ENCODE peak calls at places on chromosomes 11 and 22, in five cellular contexts. One of them, this sample, is unnamed.

GRCh38 chr11:63713776-63714175 is 32.5 kb downstream of the RTN3 start:
- DNase-seq in transverse colon: no peak
- DNase-seq in epithelial cell of proximal tubule: no peak
- DNase-seq in brain microvascular endothelial cell: no peak
- DNase-seq in prostate gland: no peak
- DNase-seq in this sample: no peak

GRCh38 chr22:49929553-49929979 is 11.1 kb downstream of the CRELD2 start:
- DNase-seq in transverse colon: peak; percentile 78
- DNase-seq in epithelial cell of proximal tubule: no peak
- DNase-seq in brain microvascular endothelial cell: no peak
- DNase-seq in prostate gland: no peak
- DNase-seq in this sample: no peak

GRCh38 chr11:7543302-7543701 is 29.5 kb downstream of the PPFIBP2 start:
- DNase-seq in transverse colon: no peak
- DNase-seq in prostate gland: no peak
- DNase-seq in brain microvascular endothelial cell: no peak
- DNase-seq in epithelial cell of proximal tubule: no peak
- DNase-seq in this sample: no peak

GRCh38 chr11:106399075-106399500 is 321.6 kb downstream of the AASDHPPT start:
- DNase-seq in brain microvascular endothelial cell: peak; percentile 98
- DNase-seq in prostate gland: no peak
- DNase-seq in transverse colon: no peak
- DNase-seq in epithelial cell of proximal tubule: peak; percentile 97
- DNase-seq in this sample: peak; percentile 91

GRCh38 chr22:41831383-41831782 is 1.5 kb upstream of the SREBF2 start:
- DNase-seq in prostate gland: no peak
- DNase-seq in brain microvascular endothelial cell: no peak
- DNase-seq in transverse colon: no peak
- DNase-seq in epithelial cell of proximal tubule: no peak
- DNase-seq in this sample: no peak

GRCh38 chr22:37996515-37997246 is 12.3 kb upstream of the SOX10 start:
- DNase-seq in transverse colon: no peak
- DNase-seq in prostate gland: no peak
- DNase-seq in epithelial cell of proximal tubule: no peak
- DNase-seq in brain microvascular endothelial cell: no peak
- DNase-seq in this sample: no peak

GRCh38 chr11:47399860-47400812 is 8.3 kb upstream of the SLC39A13 start:
- DNase-seq in transverse colon: peak; percentile 47
- DNase-seq in prostate gland: no peak
- DNase-seq in brain microvascular endothelial cell: no peak
- DNase-seq in epithelial cell of proximal tubule: no peak
- DNase-seq in this sample: no peak

GRCh38 chr11:133240908-133241307 is 291.4 kb downstream of the OPCML start:
- DNase-seq in brain microvascular endothelial cell: no peak
- DNase-seq in epithelial cell of proximal tubule: no peak
- DNase-seq in prostate gland: no peak
- DNase-seq in transverse colon: no peak
- DNase-seq in this sample: no peak

GRCh38 chr11:9943346-9944110 is 279.7 kb downstream of the SWAP70 start:
- DNase-seq in transverse colon: no peak
- DNase-seq in brain microvascular endothelial cell: peak; percentile 59
- DNase-seq in epithelial cell of proximal tubule: peak; percentile 15
- DNase-seq in prostate gland: no peak
- DNase-seq in this sample: no peak
- TF ChIP-seq CTCF in transverse colon: no peak
- TF ChIP-seq CTCF in brain microvascular endothelial cell: no peak
- TF ChIP-seq CTCF in epithelial cell of proximal tubule: no peak
- TF ChIP-seq CTCF in prostate gland: no peak
- TF ChIP-seq CTCF in this sample: no peak

GRCh38 chr22:43442386-43443060 is 30.7 kb downstream of the MPPED1 start:
- DNase-seq in prostate gland: no peak
- DNase-seq in epithelial cell of proximal tubule: no peak
- DNase-seq in transverse colon: no peak
- DNase-seq in brain microvascular endothelial cell: no peak
- DNase-seq in this sample: no peak
- TF ChIP-seq CTCF in prostate gland: no peak
- TF ChIP-seq CTCF in epithelial cell of proximal tubule: no peak
- TF ChIP-seq CTCF in transverse colon: no peak
- TF ChIP-seq CTCF in brain microvascular endothelial cell: no peak
- TF ChIP-seq CTCF in this sample: no peak

GRCh38 chr22:36328635-36329216 is 59.0 kb downstream of the MYH9 start:
- DNase-seq in transverse colon: peak; percentile 56
- DNase-seq in prostate gland: peak; percentile 61
- DNase-seq in brain microvascular endothelial cell: peak; percentile 88
- DNase-seq in epithelial cell of proximal tubule: peak; percentile 94
- DNase-seq in this sample: no peak

GRCh38 chr22:36329217-36330078 is 58.3 kb downstream of the MYH9 start:
- DNase-seq in epithelial cell of proximal tubule: peak; percentile 94
- DNase-seq in brain microvascular endothelial cell: peak; percentile 92
- DNase-seq in transverse colon: peak; percentile 60
- DNase-seq in prostate gland: peak; percentile 94
- DNase-seq in this sample: no peak

GRCh38 chr22:36330127-36330526 is 57.6 kb downstream of the MYH9 start:
- DNase-seq in prostate gland: no peak
- DNase-seq in transverse colon: no peak
- DNase-seq in brain microvascular endothelial cell: no peak
- DNase-seq in epithelial cell of proximal tubule: no peak
- DNase-seq in this sample: no peak

GRCh38 chr22:36326178-36327161 is 61.3 kb downstream of the MYH9 start:
- DNase-seq in prostate gland: no peak
- DNase-seq in transverse colon: no peak
- DNase-seq in epithelial cell of proximal tubule: no peak
- DNase-seq in brain microvascular endothelial cell: no peak
- DNase-seq in this sample: no peak

DNA sequence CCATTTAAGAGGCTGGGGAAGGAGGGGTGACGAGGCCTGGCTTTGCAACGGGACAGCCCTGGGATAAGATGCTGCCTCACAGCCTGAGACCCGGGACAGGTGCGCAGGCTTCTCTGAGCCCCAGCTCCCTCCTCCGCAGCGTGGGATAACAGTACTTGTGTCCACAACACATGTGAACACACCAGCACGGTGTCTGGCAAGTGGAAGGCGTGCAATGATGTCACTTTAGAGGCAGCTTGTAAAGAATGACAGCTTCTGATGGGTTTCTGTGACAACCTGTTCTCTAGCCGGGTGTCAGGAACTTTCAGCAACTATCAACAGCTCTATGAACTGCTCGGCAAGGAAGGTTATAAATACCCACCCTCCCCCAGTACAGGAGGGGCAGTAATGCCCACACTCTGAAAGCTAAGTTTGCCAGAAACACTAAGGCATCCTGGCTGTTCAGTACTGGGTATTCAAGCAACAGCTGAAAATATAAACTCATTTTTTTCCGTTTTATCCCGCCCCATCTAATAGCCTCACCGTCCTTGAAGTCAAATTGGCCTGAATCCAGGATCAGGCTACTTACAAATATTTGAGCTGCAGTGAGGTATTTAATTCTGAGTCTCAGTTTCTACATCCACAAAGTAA is 59.7 kb downstream of the MYH9 start:
- DNase-seq in prostate gland: peak; percentile 72
- DNase-seq in epithelial cell of proximal tubule: no peak
- DNase-seq in transverse colon: no peak
- DNase-seq in brain microvascular endothelial cell: no peak
- DNase-seq in this sample: no peak
- TF ChIP-seq CTCF in prostate gland: no peak
- TF ChIP-seq CTCF in epithelial cell of proximal tubule: no peak
- TF ChIP-seq CTCF in transverse colon: no peak
- TF ChIP-seq CTCF in brain microvascular endothelial cell: no peak
- TF ChIP-seq CTCF in this sample: no peak

GRCh38 chr11:113874096-113874919 is 1.1 kb downstream of the USP28 start:
- DNase-seq in transverse colon: no peak
- DNase-seq in epithelial cell of proximal tubule: no peak
- DNase-seq in brain microvascular endothelial cell: no peak
- DNase-seq in prostate gland: no peak
- DNase-seq in this sample: no peak

GRCh38 chr11:113876074-113876797 is 864 bp upstream of the USP28 start:
- DNase-seq in transverse colon: peak; percentile 12
- DNase-seq in epithelial cell of proximal tubule: no peak
- DNase-seq in prostate gland: no peak
- DNase-seq in brain microvascular endothelial cell: no peak
- DNase-seq in this sample: no peak

GRCh38 chr11:113873241-113873626 is 2.1 kb downstream of the USP28 start:
- DNase-seq in epithelial cell of proximal tubule: no peak
- DNase-seq in brain microvascular endothelial cell: peak; percentile 58
- DNase-seq in prostate gland: no peak
- DNase-seq in transverse colon: no peak
- DNase-seq in this sample: no peak

GRCh38 chr11:113875414-113876073 is at the start of gene USP28:
- DNase-seq in epithelial cell of proximal tubule: peak; percentile 39
- DNase-seq in brain microvascular endothelial cell: peak; percentile 94
- DNase-seq in transverse colon: peak; percentile 98
- DNase-seq in prostate gland: peak; percentile 96
- DNase-seq in this sample: peak; percentile 99

DNA sequence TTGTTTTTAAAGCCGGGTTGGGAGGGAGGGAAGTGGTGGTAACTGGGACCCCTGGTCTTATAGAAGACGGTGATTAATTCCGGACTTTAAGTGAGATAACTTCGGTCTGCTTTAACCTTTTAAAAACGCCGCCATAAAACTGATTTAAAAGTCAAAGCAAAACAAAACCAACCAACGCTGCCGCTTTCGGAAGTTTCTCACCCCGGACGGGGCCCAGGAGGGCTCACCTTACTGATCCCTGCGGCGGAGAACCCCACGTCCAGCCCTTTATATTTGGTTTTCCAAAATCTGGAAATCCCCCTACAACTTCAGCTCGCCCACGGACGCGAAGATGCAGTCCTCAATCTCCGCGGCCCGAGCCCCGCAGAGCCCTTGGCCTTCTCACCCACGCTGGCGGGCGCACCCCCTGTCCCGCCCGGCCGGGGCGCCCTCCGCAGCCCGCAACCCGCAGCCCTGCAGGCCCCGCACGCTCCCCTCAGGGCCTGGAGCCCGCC is 405 bp downstream of the USP28 start:
- DNase-seq in brain microvascular endothelial cell: peak; percentile 6
- DNase-seq in epithelial cell of proximal tubule: no peak
- DNase-seq in prostate gland: peak; percentile 26
- DNase-seq in transverse colon: no peak
- DNase-seq in this sample: no peak
- TF ChIP-seq CTCF in brain microvascular endothelial cell: no peak
- TF ChIP-seq CTCF in epithelial cell of proximal tubule: peak; percentile 3
- TF ChIP-seq CTCF in prostate gland: no peak
- TF ChIP-seq CTCF in transverse colon: peak; percentile 13
- TF ChIP-seq CTCF in this sample: peak; percentile 8

GRCh38 chr22:22235564-22235963 is 9.0 kb upstream of the VPREB1 start:
- DNase-seq in prostate gland: no peak
- DNase-seq in epithelial cell of proximal tubule: peak; percentile 7
- DNase-seq in transverse colon: peak; percentile 46
- DNase-seq in brain microvascular endothelial cell: no peak
- DNase-seq in this sample: no peak
- TF ChIP-seq CTCF in prostate gland: no peak
- TF ChIP-seq CTCF in epithelial cell of proximal tubule: peak; percentile 80
- TF ChIP-seq CTCF in transverse colon: peak; percentile 26
- TF ChIP-seq CTCF in brain microvascular endothelial cell: peak; percentile 62
- TF ChIP-seq CTCF in this sample: peak; percentile 27

DNA sequence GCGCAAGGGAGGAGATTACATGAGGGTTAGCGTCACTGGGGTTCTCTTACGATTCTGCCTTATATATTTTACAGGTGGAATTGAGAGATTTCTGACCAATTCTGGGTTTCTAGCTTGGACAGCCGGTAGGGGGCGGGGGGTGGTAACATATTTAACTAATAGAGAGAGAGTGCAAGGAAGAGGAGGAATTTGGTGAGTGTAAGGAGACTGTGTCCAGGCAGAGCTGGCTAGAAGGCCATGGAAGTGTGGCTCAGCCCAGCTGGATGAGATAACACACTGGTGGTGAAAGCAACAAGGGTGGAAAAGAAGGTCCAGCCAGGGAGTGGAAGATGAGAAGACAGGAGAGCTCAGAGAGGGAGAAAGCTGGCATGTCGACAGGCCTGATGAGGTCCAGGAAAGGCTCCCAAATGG is 56.5 kb downstream of the ST3GAL4 start:
- DNase-seq in transverse colon: no peak
- DNase-seq in prostate gland: no peak
- DNase-seq in brain microvascular endothelial cell: no peak
- DNase-seq in epithelial cell of proximal tubule: no peak
- DNase-seq in this sample: no peak
- TF ChIP-seq CTCF in transverse colon: no peak
- TF ChIP-seq CTCF in prostate gland: no peak
- TF ChIP-seq CTCF in brain microvascular endothelial cell: peak; percentile 38
- TF ChIP-seq CTCF in epithelial cell of proximal tubule: peak; percentile 19
- TF ChIP-seq CTCF in this sample: no peak

DNA sequence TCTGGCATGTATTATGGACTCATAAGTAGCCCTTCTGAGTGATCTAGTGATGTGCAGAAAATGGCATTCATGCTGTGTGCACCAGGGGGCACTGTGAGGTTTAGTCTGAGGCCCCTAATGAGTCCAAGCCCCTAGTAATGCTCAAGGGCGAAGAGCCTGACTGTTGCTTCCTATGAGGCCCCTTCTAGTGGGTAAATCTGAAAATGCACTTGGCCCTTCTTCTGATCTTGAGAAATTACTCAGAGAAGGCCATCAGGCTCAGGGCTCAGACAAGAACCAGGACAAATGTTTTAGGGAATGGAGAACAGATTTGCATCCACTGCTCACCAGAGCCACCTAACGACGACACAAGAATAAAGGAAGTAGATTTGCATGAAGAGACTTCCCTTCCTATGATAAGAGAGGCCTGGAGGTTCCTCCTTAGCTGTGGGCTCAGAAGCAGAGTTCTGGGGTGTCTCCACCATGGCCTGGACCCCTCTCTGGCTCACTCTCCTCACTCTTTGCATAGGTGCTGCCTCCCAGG is 75.8 kb downstream of the GGTLC2 start:
- DNase-seq in epithelial cell of proximal tubule: no peak
- DNase-seq in brain microvascular endothelial cell: peak; percentile 51
- DNase-seq in prostate gland: no peak
- DNase-seq in transverse colon: peak; percentile 35
- DNase-seq in this sample: no peak
- TF ChIP-seq CTCF in epithelial cell of proximal tubule: peak; percentile 50
- TF ChIP-seq CTCF in brain microvascular endothelial cell: peak; percentile 72
- TF ChIP-seq CTCF in prostate gland: peak; percentile 7
- TF ChIP-seq CTCF in transverse colon: peak; percentile 22
- TF ChIP-seq CTCF in this sample: peak; percentile 43

This sample was measured in osteocyte.